ENCODE peak calls at places on chromosomes 5 and 9, in eight cellular contexts. O, X, A, I, B, M, L and G are unnamed samples.

GRCh38 chr9:98568234-98568922 is 140.4 kb downstream of the GABBR2 start:
- DNase-seq in O (no peak), A (no peak), I (no peak), X (no peak), M (no peak), L (no peak), B (no peak), G (no peak)

GRCh38 chr5:37714756-37715155 is 125.1 kb downstream of the GDNF start:
- DNase-seq in O (no peak), X (no peak), I (no peak), L (no peak), A (no peak), B (no peak), M (no peak), G (no peak)

GRCh38 chr5:59123595-59124561 is 541.0 kb downstream of the RAB3C start:
- DNase-seq in O (no peak), L (no peak), B (no peak), X (no peak), A (no peak), I (peak), M (peak), G (no peak)

GRCh38 chr5:97455996-97456395 is 272.9 kb upstream of the RIOK2 start:
- DNase-seq in B (no peak), A (no peak), L (no peak), M (no peak), X (no peak), O (no peak), I (no peak), G (no peak)

GRCh38 chr5:52725065-52725746 is 62.5 kb upstream of the ITGA1 start:
- DNase-seq in L (no peak), M (no peak), A (no peak), X (no peak), I (peak), B (no peak), O (no peak), G (peak)

GRCh38 chr9:16871358-16872151 is 1.1 kb upstream of the BNC2 start:
- DNase-seq in A (peak), B (no peak), M (no peak), L (peak), X (no peak), O (peak), I (peak), G (no peak)

GRCh38 chr5:117652640-117653280 is 1078.1 kb upstream of the SEMA6A start:
- DNase-seq in X (no peak), B (no peak), M (no peak), A (no peak), O (no peak), I (no peak), L (no peak), G (no peak)

GRCh38 chr5:7876867-7877266 is 7.9 kb downstream of the MTRR start:
- DNase-seq in X (peak), L (no peak), B (no peak), O (no peak), I (no peak), A (no peak), M (no peak), G (no peak)

GRCh38 chr5:151596839-151597539 is 5.9 kb upstream of the FAT2 start:
- DNase-seq in L (no peak), O (no peak), B (no peak), M (no peak), I (no peak), X (no peak), A (peak), G (no peak)

GRCh38 chr9:136856541-136857141 is 4.5 kb downstream of the MAMDC4 start:
- DNase-seq in A (no peak), O (no peak), B (no peak), M (no peak), X (no peak), I (no peak), L (no peak), G (no peak)

GRCh38 chr9:15999422-16000339 is 446.8 kb downstream of the CCDC171 start:
- DNase-seq in I (no peak), O (no peak), A (no peak), X (peak), M (no peak), B (peak), L (peak), G (no peak)

GRCh38 chr9:2826291-2826690 is 17.6 kb downstream of the PUM3 start:
- DNase-seq in M (no peak), X (no peak), B (no peak), O (no peak), A (no peak), L (no peak), I (no peak), G (no peak)

GRCh38 chr5:176784218-176785165 is 25.9 kb upstream of the UNC5A start:
- DNase-seq in L (no peak), A (no peak), X (peak), O (peak), M (no peak), I (no peak), B (peak), G (no peak)

DNA sequence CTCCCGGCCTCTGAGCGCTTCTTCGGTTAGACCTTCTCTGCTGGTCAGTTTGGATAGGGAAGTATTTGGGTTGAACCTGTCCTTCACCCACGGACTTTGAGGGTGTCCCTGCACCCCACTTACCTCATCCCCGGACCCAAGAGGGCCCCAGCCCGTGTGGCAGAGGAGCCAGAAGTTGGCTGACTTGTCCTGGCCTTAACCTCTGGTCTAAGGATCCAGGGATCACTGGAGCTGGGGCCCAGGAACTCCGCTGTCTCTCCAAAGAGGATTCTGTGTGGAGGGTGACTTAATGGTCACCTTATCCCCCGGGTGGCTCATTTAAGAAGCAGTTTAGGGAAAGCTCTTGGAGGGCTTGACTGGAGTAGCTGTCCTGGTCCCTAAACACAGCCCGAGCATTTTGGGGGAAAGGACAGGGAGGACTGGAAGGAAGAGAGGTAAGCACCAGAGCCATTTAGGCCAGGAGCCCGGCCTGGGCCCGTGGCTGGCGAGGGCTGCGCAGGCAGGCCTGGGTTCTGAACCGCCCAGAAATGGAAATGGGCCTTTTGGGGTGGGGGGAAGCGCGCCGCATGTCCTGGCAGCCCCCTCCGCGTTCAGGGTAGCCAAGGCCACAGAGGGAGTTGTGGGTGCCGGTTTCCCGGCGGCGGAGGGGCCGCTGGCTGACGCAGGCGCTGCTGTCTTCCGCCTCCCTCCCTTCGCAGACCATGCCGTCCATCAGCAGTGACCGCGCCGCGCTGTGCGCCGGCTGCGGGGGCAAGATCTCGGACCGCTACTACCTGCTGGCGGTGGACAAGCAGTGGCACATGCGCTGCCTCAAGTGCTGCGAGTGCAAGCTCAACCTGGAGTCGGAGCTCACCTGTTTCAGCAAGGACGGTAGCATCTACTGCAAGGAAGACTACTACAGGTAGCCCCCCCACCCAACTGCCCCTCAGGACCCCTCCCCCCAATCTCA is 2.0 kb downstream of the LHX2 start:
- DNase-seq in I (no peak), B (no peak), A (peak), O (no peak), M (no peak), L (no peak), X (no peak), G (no peak)
- TF ChIP-seq CTCF in I (no peak), B (no peak), A (no peak), O (no peak), M (no peak), L (no peak), X (no peak), G (no peak)

DNA sequence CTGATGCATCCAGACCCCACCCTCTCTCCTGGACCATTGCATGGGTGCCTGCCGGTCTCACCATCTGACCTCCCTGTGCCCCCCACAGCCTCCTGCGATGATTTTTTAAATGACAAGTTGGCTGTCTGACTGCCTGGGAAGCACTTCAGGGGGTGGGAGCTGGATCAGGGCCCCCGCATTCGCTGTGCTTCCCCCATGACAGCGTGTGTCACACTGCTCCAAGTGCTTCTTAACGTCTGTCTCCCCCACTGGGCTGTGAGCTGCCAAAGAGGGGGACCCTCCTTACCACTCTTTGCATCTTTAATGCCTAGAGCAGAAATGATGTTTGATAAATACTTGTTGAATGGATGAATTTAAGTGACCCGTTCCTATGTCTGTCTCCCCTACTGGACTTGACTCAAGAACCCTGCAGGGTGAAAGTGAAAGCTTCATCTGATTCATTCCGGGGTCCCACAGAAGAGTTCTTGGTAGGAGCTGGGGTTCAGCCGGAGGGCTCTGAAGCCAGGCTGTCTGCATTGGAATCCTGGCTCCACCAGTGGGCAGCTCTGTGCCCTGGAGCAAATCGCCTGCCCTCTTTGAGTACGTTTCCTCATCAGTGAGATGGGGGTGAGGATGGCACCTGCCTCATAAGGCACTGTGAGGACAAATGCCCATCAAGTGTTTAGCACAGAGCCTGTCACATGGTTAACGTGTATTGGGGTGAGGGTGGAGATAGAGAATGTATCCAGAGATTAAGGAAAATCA is 7.6 kb upstream of the EGR1 start:
- DNase-seq in L (no peak), A (no peak), B (no peak), I (no peak), M (no peak), O (no peak), X (no peak), G (no peak)
- TF ChIP-seq CTCF in L (no peak), A (no peak), B (no peak), I (no peak), M (no peak), O (no peak), X (no peak), G (no peak)

GRCh38 chr5:171523781-171524180 is 104.3 kb downstream of the FGF18 start:
- DNase-seq in L (peak), A (no peak), X (no peak), I (no peak), B (no peak), O (no peak), M (no peak), G (no peak)

GRCh38 chr5:171520300-171521170 is 101.1 kb downstream of the FGF18 start:
- DNase-seq in O (no peak), X (no peak), L (peak), A (peak), I (no peak), B (no peak), M (no peak), G (no peak)

GRCh38 chr5:171521219-171521633 is 101.8 kb downstream of the FGF18 start:
- DNase-seq in A (no peak), L (peak), B (peak), X (peak), O (no peak), M (no peak), I (no peak), G (no peak)

GRCh38 chr5:171518916-171519315 is 99.5 kb downstream of the FGF18 start:
- DNase-seq in I (no peak), L (no peak), A (no peak), B (no peak), O (no peak), M (no peak), X (no peak), G (no peak)

GRCh38 chr5:171521679-171522078 is 102.2 kb downstream of the FGF18 start:
- DNase-seq in B (no peak), O (no peak), L (no peak), X (no peak), I (no peak), M (no peak), A (no peak), G (no peak)
- TF ChIP-seq CTCF in B (no peak), O (no peak), L (no peak), X (no peak), I (no peak), M (no peak), A (no peak), G (no peak)

GRCh38 chr9:28648723-28649122 is 1075.4 kb upstream of the C9orf72 start:
- DNase-seq in M (no peak), I (no peak), O (no peak), A (no peak), B (no peak), X (no peak), L (no peak), G (no peak)
- TF ChIP-seq CTCF in M (peak), I (no peak), O (no peak), A (peak), B (peak), X (peak), L (peak), G (no peak)

DNA sequence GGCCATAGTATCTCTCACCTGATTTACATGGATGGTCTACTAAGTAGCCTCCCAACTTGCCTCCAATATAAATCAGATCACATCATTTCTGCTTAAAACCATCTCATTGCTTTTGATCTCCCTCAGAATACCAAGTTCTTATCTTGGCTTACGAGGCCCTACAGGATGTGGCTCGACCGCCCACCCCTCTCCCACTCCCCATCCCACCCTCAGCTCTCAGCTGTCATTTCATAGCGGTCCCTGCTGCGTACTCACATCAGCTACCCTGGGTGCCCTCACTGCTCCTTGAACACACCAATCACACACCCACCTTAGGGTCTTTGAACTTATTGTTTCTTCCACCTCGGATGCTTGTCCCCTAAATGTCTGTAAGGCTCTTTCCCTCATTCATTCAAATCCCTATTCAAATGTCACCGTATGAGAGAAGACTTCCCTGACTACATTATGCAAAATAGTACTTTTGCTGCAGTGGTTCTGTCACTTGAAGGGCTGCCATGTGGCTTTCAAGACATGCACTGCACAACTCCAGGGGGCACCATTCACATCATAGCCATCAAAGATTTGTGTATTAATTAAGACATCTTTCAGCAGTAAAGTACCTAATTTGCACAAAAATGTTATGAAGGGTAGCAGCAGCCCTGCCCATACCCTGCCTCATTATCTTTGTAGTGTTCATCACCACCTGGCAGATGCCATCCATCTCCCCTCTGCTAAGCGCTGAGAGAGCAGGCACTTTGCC is 171.1 kb downstream of the ENC1 start:
- DNase-seq in A (no peak), I (no peak), B (no peak), X (no peak), M (no peak), L (no peak), O (no peak), G (no peak)
- TF ChIP-seq CTCF in A (no peak), I (no peak), B (no peak), X (no peak), M (no peak), L (no peak), O (no peak), G (no peak)

DNA sequence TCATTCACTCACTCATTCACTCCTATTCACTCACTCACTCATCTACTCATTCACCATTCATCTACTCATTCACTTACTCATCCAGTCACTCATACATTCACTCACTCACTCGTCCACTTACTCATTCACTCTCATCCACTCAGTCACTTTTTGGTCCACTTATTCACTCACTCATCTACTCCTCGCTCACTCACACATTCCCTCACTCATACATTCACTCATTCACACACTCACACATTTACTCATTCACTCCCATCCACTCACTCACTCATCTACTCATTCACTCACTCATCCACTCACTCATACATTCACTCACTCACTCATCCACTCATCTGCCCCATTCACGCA is 27.7 kb downstream of the WNK2 start:
- DNase-seq in O (no peak), A (no peak), I (no peak), M (no peak), X (no peak), B (no peak), L (no peak), G (no peak)
- TF ChIP-seq CTCF in O (no peak), A (no peak), I (no peak), M (no peak), X (no peak), B (no peak), L (no peak), G (no peak)

DNA sequence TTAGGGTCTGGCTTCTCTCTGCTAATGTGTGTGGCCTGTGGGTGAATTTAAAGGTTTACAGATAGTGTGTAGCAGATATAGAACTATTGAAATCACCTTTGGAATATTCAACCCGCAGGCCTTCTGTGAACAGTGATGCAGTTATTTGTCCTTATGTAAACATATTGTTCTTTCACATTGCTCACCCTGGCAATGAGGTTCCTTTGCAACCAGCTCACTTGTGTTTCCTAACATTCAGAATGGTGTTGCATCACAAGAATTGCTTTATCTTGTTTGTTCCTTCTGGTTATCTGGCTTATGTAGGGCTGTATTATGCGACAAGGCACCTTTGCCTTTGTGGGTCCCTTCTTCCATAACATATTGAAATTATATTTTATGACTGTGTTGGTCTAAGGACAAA is 370.3 kb downstream of the NNT start:
- DNase-seq in M (no peak), B (no peak), A (no peak), X (no peak), I (no peak), L (no peak), O (no peak), G (no peak)
- TF ChIP-seq CTCF in M (no peak), B (no peak), A (no peak), X (no peak), I (no peak), L (no peak), O (no peak), G (no peak)